ENCODE peak calls at places on chromosomes 1 and 21, in nine cellular contexts. I is activated naive CD4-positive, alpha-beta T cell treated with anti-CD3 and anti-CD28 coated beads, Interleukin-2, amount 10 ng/mL, durations not matched to agents 7 days and 5 days; N is AG09309; G is stromal cell of bone marrow; K is Ammon's horn; X is neural crest cell; B is foreskin keratinocyte; C is fibroblast of the conjunctiva; A is stimulated activated CD4-positive, alpha-beta T cell treated with anti-CD3 and anti-CD28 coated beads, Interleukin-15, amount 100 ng/mL, for 24 hours. T is an unnamed sample.

GRCh38 chr1:205285391-205286101 is 36.0 kb downstream of the NUAK2 start:
- DNase-seq in I (peak), N (no peak), G (no peak), K (no peak), X (no peak), B (no peak), C (no peak), A (peak), T (no peak)

GRCh38 chr21:43322311-43322710 is 104.6 kb downstream of the SIK1 start:
- DNase-seq in I (no peak), N (no peak), G (no peak), K (no peak), X (no peak), B (no peak), C (no peak), A (no peak), T (no peak)

GRCh38 chr1:85001742-85002141 is 4.8 kb upstream of the MCOLN2 start:
- DNase-seq in I (no peak), N (no peak), G (no peak), K (no peak), X (no peak), B (no peak), C (no peak), A (no peak), T (no peak)

GRCh38 chr1:86975993-86976392 is 61.6 kb downstream of the HS2ST1 start:
- DNase-seq in I (no peak), N (no peak), G (no peak), K (no peak), X (no peak), B (no peak), C (no peak), A (no peak), T (no peak)

GRCh38 chr1:20726107-20726911 is 6.2 kb downstream of the SH2D5 start:
- DNase-seq in I (no peak), N (no peak), G (no peak), K (no peak), X (no peak), B (no peak), C (no peak), A (no peak), T (no peak)

GRCh38 chr1:248905949-248906740 is at the start of gene PGBD2:
- DNase-seq in I (peak), N (peak), G (peak), K (peak), X (peak), B (peak), C (peak), A (peak), T (peak)

GRCh38 chr1:243416510-243416909 is 160.7 kb downstream of the SDCCAG8 start:
- DNase-seq in I (no peak), N (no peak), G (no peak), K (no peak), X (no peak), B (no peak), C (no peak), A (no peak), T (no peak)

GRCh38 chr21:45093064-45093532 is 18.7 kb downstream of the ADARB1 start:
- DNase-seq in I (no peak), N (no peak), G (no peak), K (no peak), X (no peak), B (no peak), C (no peak), A (no peak), T (no peak)

GRCh38 chr1:107141491-107142369 is 891 bp downstream of the NTNG1 start:
- DNase-seq in I (no peak), N (peak), G (peak), K (no peak), X (peak), B (peak), C (peak), A (peak), T (peak)

GRCh38 chr21:45387506-45387905 is 17.5 kb upstream of the COL18A1 start:
- DNase-seq in I (no peak), N (no peak), G (no peak), K (no peak), X (no peak), B (no peak), C (no peak), A (no peak), T (no peak)

GRCh38 chr1:21027805-21028204 is 148.9 kb downstream of the EIF4G3 start:
- DNase-seq in I (no peak), N (no peak), G (no peak), K (no peak), X (no peak), B (no peak), C (no peak), A (no peak), T (no peak)